ENCODE peak calls at places on chromosomes 13 and 19, in five cellular contexts. L is fibroblast of lung, M is PC-3, H is upper lobe of right lung, Z is tibial nerve. N is an unnamed sample.

GRCh38 chr19:16921766-16922591 is 33.2 kb downstream of the F2RL3 start:
- DNase-seq in H (no peak), Z (no peak), L (no peak), M (no peak), N (no peak)

GRCh38 chr13:110913322-110913721 is 1.5 kb downstream of the ANKRD10 start:
- DNase-seq in Z (no peak), L (peak), H (no peak), M (peak), N (no peak)

GRCh38 chr19:23520441-23520840 is 125.2 kb upstream of the ZNF91 start:
- DNase-seq in L (no peak), H (no peak), M (peak), Z (no peak), N (no peak)

GRCh38 chr13:75798353-75799245 is 162.5 kb downstream of the LMO7 start:
- DNase-seq in H (no peak), L (no peak), Z (no peak), M (peak), N (no peak)

GRCh38 chr13:24215732-24216131 is 55.2 kb downstream of the SPATA13 start:
- DNase-seq in L (peak), M (peak), Z (no peak), H (no peak), N (no peak)

GRCh38 chr13:51778407-51778806 is 25.6 kb downstream of the DHRS12 start:
- DNase-seq in H (no peak), L (no peak), M (no peak), Z (no peak), N (no peak)

GRCh38 chr13:34361528-34361927 is 543.6 kb downstream of the RFC3 start:
- DNase-seq in H (no peak), L (no peak), M (peak), Z (no peak), N (no peak)

GRCh38 chr19:7916137-7916907 is 1.7 kb downstream of the TGFBR3L start:
- DNase-seq in Z (no peak), M (peak), L (no peak), H (peak), N (peak)

GRCh38 chr13:63497601-63498000 is 2082.0 kb upstream of the PCDH20 start:
- DNase-seq in L (peak), M (no peak), H (no peak), Z (no peak), N (no peak)

GRCh38 chr19:54137913-54138776 is 583 bp downstream of the CNOT3 start:
- DNase-seq in H (peak), L (no peak), Z (no peak), M (no peak), N (no peak)

GRCh38 chr19:7562646-7563393 is 27.3 kb downstream of the PNPLA6 start:
- DNase-seq in M (peak), L (no peak), Z (no peak), H (no peak), N (no peak)

GRCh38 chr13:65499251-65499650 is 1730.9 kb downstream of the PCDH9 start:
- DNase-seq in L (no peak), Z (no peak), M (no peak), H (no peak), N (no peak)

GRCh38 chr13:113672002-113672651 is 5.1 kb downstream of the GRK1 start:
- DNase-seq in M (no peak), Z (peak), H (no peak), L (no peak), N (peak)

GRCh38 chr13:56378566-56378965 is 762.2 kb upstream of the PRR20A start:
- DNase-seq in H (no peak), M (no peak), L (no peak), Z (no peak), N (no peak)

GRCh38 chr19:17841810-17842662 is 5.7 kb downstream of the JAK3 start:
- DNase-seq in L (peak), Z (peak), M (peak), H (peak), N (peak)

GRCh38 chr13:76795701-76796695 is 90.2 kb downstream of the KCTD12 start:
- DNase-seq in M (peak), H (no peak), Z (no peak), L (peak), N (no peak)

GRCh38 chr13:99640260-99640659 is 139.0 kb downstream of the TM9SF2 start:
- DNase-seq in M (no peak), Z (no peak), L (no peak), H (no peak), N (no peak)

GRCh38 chr19:3949294-3949693 is 16.4 kb downstream of the NMRK2 start:
- DNase-seq in L (no peak), M (no peak), Z (no peak), H (no peak), N (no peak)

GRCh38 chr19:46296722-46297431 is at the start of gene HIF3A:
- DNase-seq in L (peak), H (peak), M (no peak), Z (no peak), N (peak)

GRCh38 chr19:34254552-34255432 is at the start of gene GARRE1:
- DNase-seq in M (no peak), Z (peak), L (peak), H (peak), N (peak)

GRCh38 chr19:15291089-15291488 is 41.2 kb downstream of the BRD4 start:
- DNase-seq in L (no peak), M (no peak), Z (no peak), H (no peak), N (no peak)

GRCh38 chr13:80690208-80690607 is 349.3 kb upstream of the SPRY2 start:
- DNase-seq in M (no peak), L (no peak), Z (no peak), H (no peak), N (peak)

GRCh38 chr19:47037766-47038165 is 10.7 kb downstream of the TMEM160 start:
- DNase-seq in M (no peak), Z (no peak), L (no peak), H (no peak), N (no peak)

GRCh38 chr19:1941146-1942077 is at the start of gene CSNK1G2:
- DNase-seq in Z (no peak), H (peak), L (no peak), M (no peak), N (no peak)

GRCh38 chr19:1943661-1944087 is 2.7 kb downstream of the CSNK1G2 start:
- DNase-seq in H (no peak), M (no peak), Z (no peak), L (no peak), N (no peak)

GRCh38 chr19:1942934-1943555 is 2.1 kb downstream of the CSNK1G2 start:
- DNase-seq in H (no peak), L (no peak), Z (no peak), M (no peak), N (no peak)

GRCh38 chr19:1944088-1944915 is 3.3 kb downstream of the CSNK1G2 start:
- DNase-seq in L (no peak), M (no peak), Z (no peak), H (no peak), N (no peak)

GRCh38 chr19:1942078-1942933 is 1.3 kb downstream of the CSNK1G2 start:
- DNase-seq in M (peak), H (peak), Z (peak), L (peak), N (peak)
- TF ChIP-seq CTCF in M (no peak), H (no peak), Z (no peak), L (no peak), N (no peak)

DNA sequence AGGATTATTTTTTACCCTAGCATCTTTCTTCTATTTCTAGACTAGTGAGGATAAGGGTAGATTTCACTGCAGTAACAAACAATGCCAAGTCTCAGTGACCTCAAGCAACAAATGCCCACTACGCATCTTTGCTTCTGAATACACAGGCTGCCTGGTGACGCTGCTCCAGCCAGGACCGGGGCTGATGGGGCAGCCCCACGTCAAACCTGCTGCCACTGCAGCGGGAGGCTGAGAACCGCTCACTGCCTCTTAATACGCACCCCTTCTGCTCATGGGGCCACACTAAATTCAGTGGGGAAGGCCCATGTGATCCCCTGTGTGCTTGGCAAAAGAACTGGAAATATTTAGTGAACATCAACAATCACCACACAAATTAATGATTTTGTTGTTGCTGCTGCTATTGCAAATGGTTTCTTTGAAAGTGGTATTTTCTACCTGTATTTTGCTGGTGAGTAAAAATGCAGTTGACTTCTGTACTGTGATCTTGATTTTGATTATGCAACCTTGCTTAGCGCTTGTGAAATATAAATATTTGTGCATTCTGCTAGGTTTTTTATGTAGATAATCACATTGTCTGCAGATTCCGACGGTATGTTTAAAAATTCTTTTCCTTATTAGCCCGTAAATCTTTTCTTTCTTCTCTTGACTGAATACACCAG is 139.5 kb upstream of the SPACA7 start:
- DNase-seq in H (peak), L (no peak), Z (no peak), M (no peak), N (peak)
- H3K27ac ChIP-seq in H (no peak), L (no peak), Z (no peak), M (no peak), N (no peak)

GRCh38 chr19:56725829-56726424 is 54.4 kb upstream of the ZNF835 start:
- DNase-seq in M (peak), H (no peak), Z (no peak), L (peak), N (no peak)
- TF ChIP-seq CTCF in M (peak), H (peak), Z (peak), L (no peak), N (peak)

GRCh38 chr13:78881746-78882145 is 222.8 kb upstream of the OBI1 start:
- DNase-seq in Z (no peak), L (no peak), M (no peak), H (no peak), N (no peak)

GRCh38 chr13:78876915-78877549 is 218.1 kb upstream of the OBI1 start:
- DNase-seq in Z (no peak), M (no peak), L (no peak), H (no peak), N (no peak)

GRCh38 chr13:78881054-78881453 is 222.1 kb upstream of the OBI1 start:
- DNase-seq in H (no peak), L (no peak), M (no peak), Z (no peak), N (no peak)

DNA sequence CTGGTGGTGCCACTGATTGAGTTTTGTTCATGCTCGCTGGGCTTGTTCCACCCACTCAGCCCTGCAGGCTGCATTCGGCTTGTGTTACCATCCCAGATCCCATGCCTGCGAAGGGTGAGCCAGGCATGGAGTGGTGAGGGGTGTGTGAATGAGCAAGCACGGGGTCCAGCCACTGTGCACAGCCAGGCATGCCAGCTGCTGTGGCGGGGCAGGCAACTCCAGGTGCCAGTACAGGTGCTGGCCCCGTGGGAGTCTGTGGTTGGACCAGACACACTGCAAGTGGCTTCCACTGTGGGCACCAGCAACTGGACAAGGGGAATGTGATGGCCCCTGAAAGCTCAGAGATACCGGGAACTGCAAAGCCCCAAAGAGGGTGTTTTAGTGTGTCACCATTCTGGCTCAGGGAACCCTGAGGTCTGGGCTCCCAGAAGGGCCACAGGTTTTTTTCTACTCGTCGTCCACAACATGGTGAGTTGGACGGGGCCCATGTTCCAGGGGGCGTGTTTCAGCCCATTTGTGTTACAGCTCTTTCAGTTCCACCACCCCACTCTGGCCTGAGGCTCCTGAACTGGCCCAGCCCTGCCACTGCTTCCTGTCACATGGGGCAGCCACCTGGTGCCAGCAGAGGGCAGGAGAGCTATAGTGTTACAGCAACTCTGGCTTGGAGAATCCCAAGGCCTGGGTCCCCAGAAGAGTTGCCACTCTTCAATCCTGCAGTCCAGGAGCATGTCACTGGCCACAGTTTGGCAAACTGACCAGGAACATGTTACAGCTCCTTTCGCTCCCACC is 217.0 kb upstream of the OBI1 start:
- DNase-seq in M (peak), Z (no peak), H (no peak), L (no peak), N (no peak)
- H3K27ac ChIP-seq in M (no peak), Z (no peak), H (no peak), L (no peak), N (no peak)

DNA sequence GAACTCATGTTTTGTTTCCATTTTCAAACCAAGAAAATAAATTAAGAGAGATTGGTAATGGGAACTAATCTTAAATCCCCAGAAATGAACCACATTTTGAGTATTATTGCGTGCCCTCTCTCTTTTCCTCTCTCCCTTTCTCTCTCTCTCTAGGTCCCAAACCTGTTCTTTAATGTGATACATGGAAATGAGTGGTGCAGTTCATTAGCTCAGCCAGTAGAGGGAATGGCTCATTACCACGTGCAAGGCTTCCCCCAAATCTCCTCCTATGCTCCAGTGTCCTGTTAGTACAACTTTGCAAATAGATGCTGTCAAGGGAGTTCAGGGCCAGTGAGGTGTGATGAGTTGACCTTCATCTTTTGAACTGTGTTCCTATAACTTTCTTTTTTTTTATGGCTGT is 178.4 kb downstream of the FGF9 start:
- DNase-seq in L (peak), H (no peak), Z (no peak), M (peak), N (no peak)
- TF ChIP-seq CTCF in L (peak), H (peak), Z (peak), M (peak), N (peak)

DNA sequence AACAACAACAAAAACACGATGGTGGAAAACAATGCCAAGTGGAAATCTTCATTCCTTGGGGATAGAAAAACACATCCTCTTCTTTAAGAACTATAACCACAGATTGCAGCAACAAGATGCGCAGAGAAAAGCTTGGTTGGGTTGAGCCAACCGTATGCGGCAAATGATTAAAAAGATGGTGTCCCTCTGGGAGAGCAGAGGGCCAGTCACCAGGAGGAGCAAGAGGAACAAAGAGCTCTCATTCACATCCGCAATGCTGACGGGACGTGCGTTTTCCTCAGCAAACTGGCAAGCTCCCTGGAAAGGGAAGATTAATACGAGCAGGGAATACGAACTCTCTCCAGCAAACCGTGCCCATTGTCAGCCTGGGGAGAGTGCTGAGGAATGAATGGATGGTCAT is 141.6 kb downstream of the KATNAL1 start:
- DNase-seq in L (no peak), Z (peak), H (no peak), M (no peak), N (no peak)
- H3K27ac ChIP-seq in L (no peak), Z (no peak), H (no peak), M (no peak), N (no peak)

GRCh38 chr19:2149980-2150793 is 1.2 kb downstream of the AP3D1 start:
- DNase-seq in H (no peak), L (no peak), Z (no peak), M (peak), N (no peak)
- TF ChIP-seq CTCF in H (no peak), L (no peak), Z (no peak), M (no peak), N (no peak)

GRCh38 chr13:30192320-30193093 is 114.8 kb downstream of the KATNAL1 start:
- DNase-seq in H (no peak), L (no peak), M (no peak), Z (no peak), N (no peak)
- H3K27ac ChIP-seq in H (no peak), L (no peak), M (no peak), Z (no peak), N (no peak)

GRCh38 chr19:6393982-6394412 is 1.0 kb upstream of the GTF2F1 start:
- DNase-seq in M (no peak), L (no peak), Z (no peak), H (no peak), N (no peak)

GRCh38 chr19:6394831-6395230 is 1.9 kb upstream of the GTF2F1 start:
- DNase-seq in H (no peak), Z (no peak), L (no peak), M (no peak), N (no peak)

GRCh38 chr19:6392219-6393073 is 518 bp downstream of the GTF2F1 start:
- DNase-seq in H (no peak), M (no peak), L (no peak), Z (no peak), N (no peak)

GRCh38 chr19:6396305-6396704 is 3.3 kb upstream of the GTF2F1 start:
- DNase-seq in L (no peak), H (no peak), M (no peak), Z (no peak), N (no peak)

DNA sequence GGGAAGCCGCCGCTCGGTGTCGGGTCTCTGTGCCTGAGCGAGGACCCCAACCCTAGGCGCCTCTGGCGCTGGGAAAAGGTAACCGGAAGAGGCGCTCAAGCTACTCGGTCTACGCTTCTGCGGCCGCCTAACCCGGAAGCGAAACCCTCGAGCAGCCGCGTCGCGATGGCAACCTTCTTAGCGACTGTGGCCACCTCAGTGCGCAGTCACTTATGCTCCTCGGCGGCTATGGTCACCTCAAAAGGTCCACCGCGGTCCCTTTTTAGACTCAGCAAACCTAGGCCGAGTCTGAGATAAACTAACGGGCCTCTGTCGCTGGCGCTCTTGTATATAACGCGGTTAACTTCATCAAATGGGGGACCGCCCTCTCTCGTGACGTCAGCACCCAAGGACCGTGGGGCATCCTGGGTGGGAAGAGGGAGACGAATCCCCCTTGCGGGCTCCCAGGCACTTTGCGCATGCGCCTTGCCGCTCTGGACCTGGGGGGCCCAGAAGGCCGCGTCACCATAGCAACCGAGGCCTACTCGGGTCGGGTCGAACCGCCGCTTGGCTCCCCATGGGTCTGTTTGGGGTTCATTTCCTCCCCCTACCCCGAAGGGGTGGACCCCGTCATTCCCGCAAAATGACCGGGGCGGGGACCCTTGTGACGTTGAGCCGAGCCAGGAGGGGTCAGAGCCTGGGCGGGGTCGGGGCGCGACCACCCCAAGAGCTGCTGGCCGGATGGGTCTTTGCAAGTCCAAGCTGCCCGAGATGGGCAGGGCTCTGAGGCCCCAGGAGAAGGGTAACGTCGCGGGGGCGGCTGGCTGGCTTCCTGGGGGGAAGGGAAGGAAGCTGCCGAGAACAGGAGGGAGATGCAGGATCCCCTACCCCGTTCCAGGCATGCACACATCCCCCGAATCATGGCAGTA is at the start of gene GTF2F1:
- DNase-seq in M (peak), Z (peak), H (peak), L (peak), N (peak)
- TF ChIP-seq CTCF in M (peak), Z (peak), H (peak), L (no peak), N (peak)

GRCh38 chr19:50833117-50833801 is at the start of gene KLK15:
- DNase-seq in M (no peak), H (no peak), Z (no peak), L (no peak), N (no peak)
- H3K27ac ChIP-seq in M (no peak), H (no peak), Z (no peak), L (no peak), N (no peak)

N was measured in WERI-Rb-1.